ENCODE peak calls at places on chromosomes 7 and 10, in seven cellular contexts. One of them, this sample, is unnamed.

GRCh38 chr10:71234970-71235681 is 22.8 kb downstream of the UNC5B start:
- DNase-seq in amygdala: no peak
- DNase-seq in stimulated activated CD4-positive, alpha-beta T cell treated with anti-CD3 and anti-CD28 coated beads, Interleukin-12 subunit alpha, Interleukin-12 subunit beta, amount 100 ng/mL, for 4 hours: no peak
- DNase-seq in choroid plexus epithelial cell: peak
- DNase-seq in endodermal cell: no peak
- DNase-seq in HEK293T: peak
- DNase-seq in brain microvascular endothelial cell: peak
- DNase-seq in this sample: no peak

GRCh38 chr7:47336178-47337020 is 245.5 kb downstream of the TNS3 start:
- DNase-seq in brain microvascular endothelial cell: no peak
- DNase-seq in amygdala: no peak
- DNase-seq in HEK293T: no peak
- DNase-seq in stimulated activated CD4-positive, alpha-beta T cell treated with anti-CD3 and anti-CD28 coated beads, Interleukin-12 subunit alpha, Interleukin-12 subunit beta, amount 100 ng/mL, for 4 hours: no peak
- DNase-seq in endodermal cell: peak
- DNase-seq in choroid plexus epithelial cell: peak
- DNase-seq in this sample: no peak

GRCh38 chr10:112585052-112585451 is 138.0 kb downstream of the VTI1A start:
- DNase-seq in stimulated activated CD4-positive, alpha-beta T cell treated with anti-CD3 and anti-CD28 coated beads, Interleukin-12 subunit alpha, Interleukin-12 subunit beta, amount 100 ng/mL, for 4 hours: no peak
- DNase-seq in amygdala: no peak
- DNase-seq in brain microvascular endothelial cell: peak
- DNase-seq in choroid plexus epithelial cell: peak
- DNase-seq in endodermal cell: no peak
- DNase-seq in HEK293T: no peak
- DNase-seq in this sample: no peak

GRCh38 chr10:31754803-31755624 is 173.6 kb downstream of the ARHGAP12 start:
- DNase-seq in amygdala: no peak
- DNase-seq in stimulated activated CD4-positive, alpha-beta T cell treated with anti-CD3 and anti-CD28 coated beads, Interleukin-12 subunit alpha, Interleukin-12 subunit beta, amount 100 ng/mL, for 4 hours: no peak
- DNase-seq in endodermal cell: peak
- DNase-seq in HEK293T: no peak
- DNase-seq in choroid plexus epithelial cell: peak
- DNase-seq in brain microvascular endothelial cell: no peak
- DNase-seq in this sample: no peak

GRCh38 chr7:65006094-65006992 is at the start of gene ERV3-1:
- DNase-seq in endodermal cell: peak
- DNase-seq in HEK293T: peak
- DNase-seq in amygdala: peak
- DNase-seq in stimulated activated CD4-positive, alpha-beta T cell treated with anti-CD3 and anti-CD28 coated beads, Interleukin-12 subunit alpha, Interleukin-12 subunit beta, amount 100 ng/mL, for 4 hours: peak
- DNase-seq in brain microvascular endothelial cell: peak
- DNase-seq in choroid plexus epithelial cell: peak
- DNase-seq in this sample: peak

GRCh38 chr10:78462221-78462620 is 428.6 kb downstream of the RPS24 start:
- DNase-seq in stimulated activated CD4-positive, alpha-beta T cell treated with anti-CD3 and anti-CD28 coated beads, Interleukin-12 subunit alpha, Interleukin-12 subunit beta, amount 100 ng/mL, for 4 hours: no peak
- DNase-seq in brain microvascular endothelial cell: no peak
- DNase-seq in choroid plexus epithelial cell: no peak
- DNase-seq in endodermal cell: peak
- DNase-seq in amygdala: no peak
- DNase-seq in HEK293T: no peak
- DNase-seq in this sample: no peak

GRCh38 chr10:59611048-59611447 is 98.6 kb downstream of the SLC16A9 start:
- DNase-seq in endodermal cell: no peak
- DNase-seq in HEK293T: no peak
- DNase-seq in amygdala: no peak
- DNase-seq in choroid plexus epithelial cell: no peak
- DNase-seq in brain microvascular endothelial cell: no peak
- DNase-seq in stimulated activated CD4-positive, alpha-beta T cell treated with anti-CD3 and anti-CD28 coated beads, Interleukin-12 subunit alpha, Interleukin-12 subunit beta, amount 100 ng/mL, for 4 hours: no peak
- DNase-seq in this sample: no peak

GRCh38 chr10:81953420-81953819 is 78.4 kb downstream of the NRG3 start:
- DNase-seq in amygdala: no peak
- DNase-seq in brain microvascular endothelial cell: peak
- DNase-seq in choroid plexus epithelial cell: peak
- DNase-seq in endodermal cell: no peak
- DNase-seq in HEK293T: no peak
- DNase-seq in stimulated activated CD4-positive, alpha-beta T cell treated with anti-CD3 and anti-CD28 coated beads, Interleukin-12 subunit alpha, Interleukin-12 subunit beta, amount 100 ng/mL, for 4 hours: no peak
- DNase-seq in this sample: no peak

GRCh38 chr7:15652776-15653290 is 33.6 kb downstream of the MEOX2 start:
- DNase-seq in HEK293T: no peak
- DNase-seq in stimulated activated CD4-positive, alpha-beta T cell treated with anti-CD3 and anti-CD28 coated beads, Interleukin-12 subunit alpha, Interleukin-12 subunit beta, amount 100 ng/mL, for 4 hours: no peak
- DNase-seq in amygdala: no peak
- DNase-seq in endodermal cell: no peak
- DNase-seq in brain microvascular endothelial cell: no peak
- DNase-seq in choroid plexus epithelial cell: no peak
- DNase-seq in this sample: no peak

GRCh38 chr10:88728107-88728763 is 22.2 kb downstream of the LIPK start:
- DNase-seq in amygdala: no peak
- DNase-seq in endodermal cell: peak
- DNase-seq in HEK293T: peak
- DNase-seq in choroid plexus epithelial cell: peak
- DNase-seq in stimulated activated CD4-positive, alpha-beta T cell treated with anti-CD3 and anti-CD28 coated beads, Interleukin-12 subunit alpha, Interleukin-12 subunit beta, amount 100 ng/mL, for 4 hours: peak
- DNase-seq in brain microvascular endothelial cell: no peak
- DNase-seq in this sample: peak

GRCh38 chr10:21336476-21337170 is 188.9 kb downstream of the SKIDA1 start:
- DNase-seq in choroid plexus epithelial cell: peak
- DNase-seq in HEK293T: peak
- DNase-seq in brain microvascular endothelial cell: peak
- DNase-seq in stimulated activated CD4-positive, alpha-beta T cell treated with anti-CD3 and anti-CD28 coated beads, Interleukin-12 subunit alpha, Interleukin-12 subunit beta, amount 100 ng/mL, for 4 hours: no peak
- DNase-seq in endodermal cell: peak
- DNase-seq in amygdala: no peak
- DNase-seq in this sample: no peak

GRCh38 chr7:124263232-124263827 is 230.5 kb upstream of the TMEM229A start:
- DNase-seq in amygdala: no peak
- DNase-seq in brain microvascular endothelial cell: no peak
- DNase-seq in HEK293T: no peak
- DNase-seq in endodermal cell: peak
- DNase-seq in stimulated activated CD4-positive, alpha-beta T cell treated with anti-CD3 and anti-CD28 coated beads, Interleukin-12 subunit alpha, Interleukin-12 subunit beta, amount 100 ng/mL, for 4 hours: no peak
- DNase-seq in choroid plexus epithelial cell: peak
- DNase-seq in this sample: no peak

GRCh38 chr10:59892697-59893096 is 13.7 kb downstream of the CCDC6 start:
- DNase-seq in choroid plexus epithelial cell: no peak
- DNase-seq in brain microvascular endothelial cell: no peak
- DNase-seq in HEK293T: no peak
- DNase-seq in amygdala: no peak
- DNase-seq in endodermal cell: no peak
- DNase-seq in stimulated activated CD4-positive, alpha-beta T cell treated with anti-CD3 and anti-CD28 coated beads, Interleukin-12 subunit alpha, Interleukin-12 subunit beta, amount 100 ng/mL, for 4 hours: no peak
- DNase-seq in this sample: no peak

GRCh38 chr10:70880077-70880534 is 8.3 kb downstream of the PCBD1 start:
- DNase-seq in stimulated activated CD4-positive, alpha-beta T cell treated with anti-CD3 and anti-CD28 coated beads, Interleukin-12 subunit alpha, Interleukin-12 subunit beta, amount 100 ng/mL, for 4 hours: peak
- DNase-seq in brain microvascular endothelial cell: peak
- DNase-seq in HEK293T: peak
- DNase-seq in endodermal cell: peak
- DNase-seq in amygdala: peak
- DNase-seq in choroid plexus epithelial cell: peak
- DNase-seq in this sample: peak

GRCh38 chr7:108004220-108005142 is 1.5 kb upstream of the LAMB1 start:
- DNase-seq in stimulated activated CD4-positive, alpha-beta T cell treated with anti-CD3 and anti-CD28 coated beads, Interleukin-12 subunit alpha, Interleukin-12 subunit beta, amount 100 ng/mL, for 4 hours: no peak
- DNase-seq in amygdala: no peak
- DNase-seq in brain microvascular endothelial cell: peak
- DNase-seq in choroid plexus epithelial cell: peak
- DNase-seq in HEK293T: no peak
- DNase-seq in endodermal cell: peak
- DNase-seq in this sample: no peak

GRCh38 chr10:63355682-63356081 is 110.1 kb downstream of the JMJD1C start:
- DNase-seq in endodermal cell: no peak
- DNase-seq in amygdala: no peak
- DNase-seq in brain microvascular endothelial cell: no peak
- DNase-seq in stimulated activated CD4-positive, alpha-beta T cell treated with anti-CD3 and anti-CD28 coated beads, Interleukin-12 subunit alpha, Interleukin-12 subunit beta, amount 100 ng/mL, for 4 hours: no peak
- DNase-seq in HEK293T: no peak
- DNase-seq in choroid plexus epithelial cell: no peak
- DNase-seq in this sample: no peak

GRCh38 chr10:90308223-90308622 is 549.6 kb downstream of the HTR7 start:
- DNase-seq in HEK293T: no peak
- DNase-seq in choroid plexus epithelial cell: peak
- DNase-seq in brain microvascular endothelial cell: peak
- DNase-seq in stimulated activated CD4-positive, alpha-beta T cell treated with anti-CD3 and anti-CD28 coated beads, Interleukin-12 subunit alpha, Interleukin-12 subunit beta, amount 100 ng/mL, for 4 hours: no peak
- DNase-seq in endodermal cell: no peak
- DNase-seq in amygdala: no peak
- DNase-seq in this sample: no peak

GRCh38 chr10:96996275-96996980 is 164.3 kb downstream of the LCOR start:
- DNase-seq in endodermal cell: no peak
- DNase-seq in brain microvascular endothelial cell: no peak
- DNase-seq in choroid plexus epithelial cell: no peak
- DNase-seq in HEK293T: no peak
- DNase-seq in amygdala: no peak
- DNase-seq in stimulated activated CD4-positive, alpha-beta T cell treated with anti-CD3 and anti-CD28 coated beads, Interleukin-12 subunit alpha, Interleukin-12 subunit beta, amount 100 ng/mL, for 4 hours: no peak
- DNase-seq in this sample: no peak

GRCh38 chr10:1367938-1368697 is 311.9 kb downstream of the WDR37 start:
- DNase-seq in stimulated activated CD4-positive, alpha-beta T cell treated with anti-CD3 and anti-CD28 coated beads, Interleukin-12 subunit alpha, Interleukin-12 subunit beta, amount 100 ng/mL, for 4 hours: no peak
- DNase-seq in brain microvascular endothelial cell: no peak
- DNase-seq in endodermal cell: peak
- DNase-seq in choroid plexus epithelial cell: no peak
- DNase-seq in amygdala: no peak
- DNase-seq in HEK293T: no peak
- DNase-seq in this sample: no peak

This sample was measured in activated CD4-positive, alpha-beta T cell treated with anti-CD3 and anti-CD28 coated beads, Interleukin-2, amount 50 U/mL, for 48 hours.